ENCODE peak calls at places on chromosome 4, in four cellular contexts. One of them, this sample, is unnamed.

GRCh38 chr4:1277667-1278335 is 11.9 kb upstream of the MAEA start:
- DNase-seq in cardiac muscle cell: no peak
- DNase-seq in A549: peak
- DNase-seq in activated CD8-positive, alpha-beta T cell treated with anti-CD3 and anti-CD28 coated beads for 36 hours: no peak
- DNase-seq in this sample: no peak

GRCh38 chr4:128428397-128428796 is 140.8 kb upstream of the PGRMC2 start:
- DNase-seq in A549: no peak
- DNase-seq in activated CD8-positive, alpha-beta T cell treated with anti-CD3 and anti-CD28 coated beads for 36 hours: no peak
- DNase-seq in cardiac muscle cell: no peak
- DNase-seq in this sample: no peak

GRCh38 chr4:111475001-111475400 is 670.3 kb upstream of the FAM241A start:
- DNase-seq in activated CD8-positive, alpha-beta T cell treated with anti-CD3 and anti-CD28 coated beads for 36 hours: no peak
- DNase-seq in cardiac muscle cell: peak
- DNase-seq in A549: peak
- DNase-seq in this sample: no peak

GRCh38 chr4:99402765-99403164 is 32.4 kb downstream of the ADH7 start:
- DNase-seq in activated CD8-positive, alpha-beta T cell treated with anti-CD3 and anti-CD28 coated beads for 36 hours: no peak
- DNase-seq in A549: no peak
- DNase-seq in cardiac muscle cell: no peak
- DNase-seq in this sample: no peak

GRCh38 chr4:140642674-140643437 is 74.1 kb upstream of the UCP1 start:
- DNase-seq in activated CD8-positive, alpha-beta T cell treated with anti-CD3 and anti-CD28 coated beads for 36 hours: no peak
- DNase-seq in A549: no peak
- DNase-seq in cardiac muscle cell: no peak
- DNase-seq in this sample: peak

GRCh38 chr4:185559913-185560281 is 24.6 kb upstream of the PDLIM3 start:
- DNase-seq in A549: peak
- DNase-seq in activated CD8-positive, alpha-beta T cell treated with anti-CD3 and anti-CD28 coated beads for 36 hours: no peak
- DNase-seq in cardiac muscle cell: no peak
- DNase-seq in this sample: no peak

GRCh38 chr4:94532016-94532789 is 80.5 kb downstream of the PDLIM5 start:
- DNase-seq in activated CD8-positive, alpha-beta T cell treated with anti-CD3 and anti-CD28 coated beads for 36 hours: no peak
- DNase-seq in cardiac muscle cell: no peak
- DNase-seq in A549: peak
- DNase-seq in this sample: no peak

GRCh38 chr4:74451214-74451661 is 6.3 kb downstream of the AREG start:
- DNase-seq in activated CD8-positive, alpha-beta T cell treated with anti-CD3 and anti-CD28 coated beads for 36 hours: no peak
- DNase-seq in A549: peak
- DNase-seq in cardiac muscle cell: no peak
- DNase-seq in this sample: no peak

GRCh38 chr4:7872264-7872771 is 67.3 kb downstream of the AFAP1 start:
- DNase-seq in cardiac muscle cell: no peak
- DNase-seq in A549: peak
- DNase-seq in activated CD8-positive, alpha-beta T cell treated with anti-CD3 and anti-CD28 coated beads for 36 hours: no peak
- DNase-seq in this sample: peak

GRCh38 chr4:100295792-100296191 is 105.5 kb upstream of the DDIT4L start:
- DNase-seq in A549: no peak
- DNase-seq in activated CD8-positive, alpha-beta T cell treated with anti-CD3 and anti-CD28 coated beads for 36 hours: no peak
- DNase-seq in cardiac muscle cell: no peak
- DNase-seq in this sample: no peak

GRCh38 chr4:68878048-68878447 is 62.3 kb downstream of the UGT2B10 start:
- DNase-seq in A549: no peak
- DNase-seq in activated CD8-positive, alpha-beta T cell treated with anti-CD3 and anti-CD28 coated beads for 36 hours: no peak
- DNase-seq in cardiac muscle cell: no peak
- DNase-seq in this sample: no peak

GRCh38 chr4:71029504-71029903 is 36.1 kb downstream of the DCK start:
- DNase-seq in activated CD8-positive, alpha-beta T cell treated with anti-CD3 and anti-CD28 coated beads for 36 hours: no peak
- DNase-seq in A549: no peak
- DNase-seq in cardiac muscle cell: no peak
- DNase-seq in this sample: no peak

GRCh38 chr4:54482529-54482961 is 175.2 kb upstream of the KIT start:
- DNase-seq in A549: no peak
- DNase-seq in cardiac muscle cell: no peak
- DNase-seq in activated CD8-positive, alpha-beta T cell treated with anti-CD3 and anti-CD28 coated beads for 36 hours: no peak
- DNase-seq in this sample: no peak

GRCh38 chr4:121597346-121597934 is 99.3 kb downstream of the ANXA5 start:
- DNase-seq in cardiac muscle cell: no peak
- DNase-seq in activated CD8-positive, alpha-beta T cell treated with anti-CD3 and anti-CD28 coated beads for 36 hours: peak
- DNase-seq in A549: no peak
- DNase-seq in this sample: no peak

GRCh38 chr4:8582941-8583654 is 2.9 kb downstream of the GPR78 start:
- DNase-seq in A549: no peak
- DNase-seq in cardiac muscle cell: no peak
- DNase-seq in activated CD8-positive, alpha-beta T cell treated with anti-CD3 and anti-CD28 coated beads for 36 hours: no peak
- DNase-seq in this sample: no peak

GRCh38 chr4:139666735-139667266 is 1.2 kb downstream of the MGST2 start:
- DNase-seq in A549: peak
- DNase-seq in activated CD8-positive, alpha-beta T cell treated with anti-CD3 and anti-CD28 coated beads for 36 hours: peak
- DNase-seq in cardiac muscle cell: peak
- DNase-seq in this sample: peak

GRCh38 chr4:6469898-6470501 is 2.4 kb downstream of the PPP2R2C start:
- DNase-seq in activated CD8-positive, alpha-beta T cell treated with anti-CD3 and anti-CD28 coated beads for 36 hours: no peak
- DNase-seq in A549: no peak
- DNase-seq in cardiac muscle cell: no peak
- DNase-seq in this sample: no peak

GRCh38 chr4:135735543-135735942 is 1534.0 kb upstream of the PABPC4L start:
- DNase-seq in A549: no peak
- DNase-seq in cardiac muscle cell: no peak
- DNase-seq in activated CD8-positive, alpha-beta T cell treated with anti-CD3 and anti-CD28 coated beads for 36 hours: no peak
- DNase-seq in this sample: no peak

GRCh38 chr4:135744928-135745327 is 1543.3 kb upstream of the PABPC4L start:
- DNase-seq in activated CD8-positive, alpha-beta T cell treated with anti-CD3 and anti-CD28 coated beads for 36 hours: no peak
- DNase-seq in cardiac muscle cell: no peak
- DNase-seq in A549: no peak
- DNase-seq in this sample: no peak

GRCh38 chr4:135741583-135741982 is 1540.0 kb upstream of the PABPC4L start:
- DNase-seq in cardiac muscle cell: no peak
- DNase-seq in activated CD8-positive, alpha-beta T cell treated with anti-CD3 and anti-CD28 coated beads for 36 hours: no peak
- DNase-seq in A549: no peak
- DNase-seq in this sample: no peak

DNA sequence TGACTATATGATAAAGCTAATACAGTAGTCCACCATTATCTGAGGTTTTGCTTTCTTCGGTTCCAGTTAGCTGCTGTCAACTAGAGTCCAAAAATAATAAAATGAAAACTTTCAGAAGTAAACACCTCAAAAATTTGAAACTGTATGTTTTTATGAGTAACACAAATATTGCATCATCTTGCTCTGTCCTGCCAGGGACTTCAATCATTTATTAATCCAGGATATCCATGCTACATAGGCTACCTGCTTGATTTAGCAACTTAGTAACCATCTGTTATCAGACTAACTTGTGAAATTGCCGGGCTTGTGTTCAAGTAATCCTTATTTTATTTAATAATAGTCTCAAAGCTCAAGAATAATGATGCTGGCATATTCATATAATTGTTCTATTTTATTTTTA is 1537.8 kb upstream of the PABPC4L start:
- DNase-seq in activated CD8-positive, alpha-beta T cell treated with anti-CD3 and anti-CD28 coated beads for 36 hours: no peak
- DNase-seq in A549: peak
- DNase-seq in cardiac muscle cell: no peak
- DNase-seq in this sample: no peak
- TF ChIP-seq CTCF in activated CD8-positive, alpha-beta T cell treated with anti-CD3 and anti-CD28 coated beads for 36 hours: no peak
- TF ChIP-seq CTCF in A549: no peak
- TF ChIP-seq CTCF in cardiac muscle cell: no peak
- TF ChIP-seq CTCF in this sample: no peak

DNA sequence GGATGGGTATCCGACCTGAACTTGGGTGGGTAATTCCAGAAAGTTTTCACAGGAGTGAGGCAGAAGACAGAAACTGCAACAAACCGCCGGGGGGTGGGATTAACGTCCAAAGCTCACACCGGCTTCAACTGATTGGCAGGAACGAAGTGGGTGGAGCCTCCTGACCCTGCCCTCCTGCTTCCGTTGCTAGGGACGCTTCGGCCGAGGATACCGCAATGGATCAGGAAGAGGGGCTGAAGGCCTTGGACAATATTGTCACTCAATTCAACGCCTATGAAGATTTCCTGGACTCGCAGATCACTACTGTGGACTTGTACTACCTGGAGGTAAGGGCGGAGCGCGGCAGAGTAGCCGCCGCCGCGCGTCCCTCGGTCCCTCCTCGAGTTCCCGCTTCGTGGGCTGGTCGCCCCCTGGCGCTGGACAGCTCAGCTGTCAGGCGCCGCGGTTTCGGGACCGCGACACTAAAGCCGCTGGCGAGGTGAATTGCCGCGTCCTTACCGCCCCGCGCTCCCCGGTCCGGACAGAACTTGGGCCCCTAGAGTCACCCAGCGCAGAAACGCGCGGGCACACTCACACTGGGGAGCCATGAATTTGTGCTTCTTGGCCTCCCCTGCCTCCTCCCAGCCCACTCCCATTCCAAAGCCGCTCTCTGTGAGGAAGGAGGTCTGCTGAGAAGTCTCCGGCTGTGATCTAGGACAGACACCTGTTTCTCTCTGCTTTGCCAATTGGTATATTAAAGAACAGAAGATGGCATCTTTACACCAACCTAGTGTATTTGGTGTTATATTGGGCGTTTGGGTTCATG is at the start of gene CFAP299:
- DNase-seq in A549: peak
- DNase-seq in cardiac muscle cell: peak
- DNase-seq in activated CD8-positive, alpha-beta T cell treated with anti-CD3 and anti-CD28 coated beads for 36 hours: peak
- DNase-seq in this sample: peak
- TF ChIP-seq CTCF in A549: peak
- TF ChIP-seq CTCF in cardiac muscle cell: peak
- TF ChIP-seq CTCF in activated CD8-positive, alpha-beta T cell treated with anti-CD3 and anti-CD28 coated beads for 36 hours: no peak
- TF ChIP-seq CTCF in this sample: peak

DNA sequence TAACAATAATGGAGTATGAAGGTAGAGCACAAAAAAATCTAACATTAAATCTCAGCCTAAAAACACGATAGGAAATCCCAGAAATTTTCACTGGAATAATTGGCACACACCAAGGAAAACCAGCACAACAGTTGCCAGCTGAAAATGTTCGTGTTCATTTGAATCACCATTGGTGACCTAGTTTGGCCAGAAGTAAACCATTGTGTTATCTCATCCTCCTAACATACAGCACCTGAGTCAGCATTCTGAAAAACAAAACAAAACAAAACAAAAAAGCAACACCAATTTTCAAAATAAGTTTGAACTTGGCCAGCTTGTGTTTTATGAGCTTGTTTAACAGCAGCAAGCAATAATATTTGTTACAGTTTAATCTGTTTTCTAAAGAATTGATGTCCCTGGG is 41.1 kb downstream of the UCHL1 start:
- DNase-seq in A549: no peak
- DNase-seq in cardiac muscle cell: no peak
- DNase-seq in activated CD8-positive, alpha-beta T cell treated with anti-CD3 and anti-CD28 coated beads for 36 hours: no peak
- DNase-seq in this sample: no peak
- TF ChIP-seq CTCF in A549: no peak
- TF ChIP-seq CTCF in cardiac muscle cell: no peak
- TF ChIP-seq CTCF in activated CD8-positive, alpha-beta T cell treated with anti-CD3 and anti-CD28 coated beads for 36 hours: no peak
- TF ChIP-seq CTCF in this sample: no peak

GRCh38 chr4:132332932-132333722 is 816.0 kb upstream of the PCDH10 start:
- DNase-seq in A549: peak
- DNase-seq in cardiac muscle cell: no peak
- DNase-seq in activated CD8-positive, alpha-beta T cell treated with anti-CD3 and anti-CD28 coated beads for 36 hours: no peak
- DNase-seq in this sample: no peak
- TF ChIP-seq CTCF in A549: peak
- TF ChIP-seq CTCF in cardiac muscle cell: peak
- TF ChIP-seq CTCF in activated CD8-positive, alpha-beta T cell treated with anti-CD3 and anti-CD28 coated beads for 36 hours: no peak
- TF ChIP-seq CTCF in this sample: no peak

DNA sequence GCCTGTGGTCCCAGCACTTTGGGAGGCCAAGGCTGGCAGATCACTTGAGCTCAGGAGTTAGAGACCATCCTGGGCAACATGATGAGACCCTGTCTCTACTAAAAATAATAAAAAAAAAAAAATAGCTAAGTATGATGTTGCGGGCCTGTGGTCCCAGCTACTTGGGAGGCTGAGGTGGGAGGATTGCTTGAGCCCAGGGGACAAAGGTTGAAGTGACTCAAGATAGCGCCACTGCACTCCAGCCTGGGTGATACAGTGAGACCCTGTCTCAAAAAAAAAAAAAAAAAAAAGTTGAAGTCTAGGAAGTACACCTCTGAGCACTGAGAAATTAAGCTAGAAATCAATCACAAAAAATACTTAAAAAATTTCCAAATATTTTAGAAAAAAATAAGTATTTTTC is 86.5 kb downstream of the FRAS1 start:
- DNase-seq in A549: no peak
- DNase-seq in cardiac muscle cell: no peak
- DNase-seq in activated CD8-positive, alpha-beta T cell treated with anti-CD3 and anti-CD28 coated beads for 36 hours: no peak
- DNase-seq in this sample: no peak
- TF ChIP-seq CTCF in A549: no peak
- TF ChIP-seq CTCF in cardiac muscle cell: no peak
- TF ChIP-seq CTCF in activated CD8-positive, alpha-beta T cell treated with anti-CD3 and anti-CD28 coated beads for 36 hours: no peak
- TF ChIP-seq CTCF in this sample: no peak